ENCODE peak calls at places on chromosome 21, in seven cellular contexts. U, J, B, F, G, C and Y are unnamed samples. For H3K4me1, the result is how much of the 10 kb centered on the place peaks cover.

GRCh38 chr21:42971897-42972275 is 2.5 kb upstream of the PKNOX1 start:
- DNase-seq in U (no peak), J (no peak), B (no peak), F (peak), G (peak), C (no peak), Y (no peak)

GRCh38 chr21:43207868-43208267 is 39.1 kb downstream of the CRYAA start:
- DNase-seq in U (no peak), J (no peak), B (no peak), F (no peak), G (no peak), C (no peak), Y (no peak)

GRCh38 chr21:39633043-39633442 is 20.3 kb downstream of the B3GALT5 start:
- DNase-seq in U (no peak), J (no peak), B (no peak), F (no peak), G (no peak), C (no peak), Y (peak)

GRCh38 chr21:34023691-34024381 is 49.5 kb upstream of the MRPS6 start:
- DNase-seq in U (no peak), J (no peak), B (no peak), F (no peak), G (no peak), C (no peak), Y (no peak)

GRCh38 chr21:18041012-18041411 is 203.6 kb upstream of the CHODL start:
- DNase-seq in U (no peak), J (no peak), B (peak), F (peak), G (no peak), C (no peak), Y (no peak)

GRCh38 chr21:43767980-43768867 is 7.9 kb downstream of the CSTB start:
- DNase-seq in U (no peak), J (no peak), B (no peak), F (no peak), G (peak), C (peak), Y (peak)

GRCh38 chr21:22892041-22892440 is 1893.8 kb downstream of the NCAM2 start:
- DNase-seq in U (no peak), J (no peak), B (no peak), F (no peak), G (no peak), C (no peak), Y (no peak)

GRCh38 chr21:28884481-28884880 is 108.2 kb downstream of the LTN1 start:
- DNase-seq in U (no peak), J (no peak), B (peak), F (no peak), G (peak), C (no peak), Y (no peak)

GRCh38 chr21:45074818-45075605 is 632 bp downstream of the ADARB1 start:
- DNase-seq in U (no peak), J (no peak), B (peak), F (no peak), G (peak), C (peak), Y (no peak)

GRCh38 chr21:45075606-45076244 is 1.3 kb downstream of the ADARB1 start:
- DNase-seq in U (no peak), J (no peak), B (no peak), F (no peak), G (no peak), C (no peak), Y (no peak)

GRCh38 chr21:45078371-45078770 is 4.0 kb downstream of the ADARB1 start:
- DNase-seq in U (no peak), J (no peak), B (no peak), F (no peak), G (no peak), C (no peak), Y (no peak)

GRCh38 chr21:45074048-45074817 is at the start of gene ADARB1:
- DNase-seq in U (no peak), J (no peak), B (peak), F (peak), G (peak), C (peak), Y (no peak)

GRCh38 chr21:45076245-45076661 is 1.9 kb downstream of the ADARB1 start:
- DNase-seq in U (no peak), J (no peak), B (no peak), F (peak), G (no peak), C (no peak), Y (no peak)
- H3K4me1 ChIP-seq in U (under half), J (under half), B (under half), F (under half), G (under half), C (under half), Y (under half)

DNA sequence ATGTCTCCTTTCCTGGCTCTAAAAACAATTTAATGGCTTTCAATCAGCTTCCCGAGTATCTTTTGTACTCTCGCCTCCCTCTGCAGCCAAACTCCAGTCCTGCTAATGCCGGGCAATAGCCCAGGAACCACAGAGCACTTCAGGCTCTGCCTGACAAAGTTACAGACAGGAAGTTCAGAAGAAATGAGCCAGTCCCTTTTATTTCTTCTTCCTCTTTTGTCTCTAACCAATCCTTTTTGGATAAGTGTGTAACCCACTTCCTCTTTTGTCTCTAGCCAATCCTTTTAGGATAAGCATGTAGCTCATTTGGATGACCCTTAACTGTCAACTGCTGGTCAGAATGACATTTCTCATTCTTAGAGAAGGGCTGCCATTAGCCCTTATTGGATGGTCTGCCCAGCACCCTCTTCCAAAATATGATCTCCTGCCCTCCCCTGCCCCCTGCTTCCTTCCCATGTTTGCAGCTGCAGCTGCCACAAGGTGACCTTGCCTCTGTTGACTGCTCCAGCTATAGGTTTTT is 6.4 kb upstream of the DOP1B start:
- DNase-seq in U (no peak), J (peak), B (no peak), F (no peak), G (no peak), C (no peak), Y (no peak)
- TF ChIP-seq SIN3A in U (no peak), J (no peak), B (no peak), F (no peak), G (no peak), C (no peak), Y (no peak)

GRCh38 chr21:27244796-27245195 is 277.9 kb upstream of the ADAMTS5 start:
- DNase-seq in U (no peak), J (no peak), B (peak), F (no peak), G (no peak), C (no peak), Y (no peak)
- H3K4me1 ChIP-seq in U (under half), J (under half), B (under half), F (under half), G (under half), C (under half), Y (under half)

GRCh38 chr21:35346697-35347096 is 297.6 kb upstream of the RUNX1 start:
- DNase-seq in U (no peak), J (no peak), B (no peak), F (no peak), G (no peak), C (no peak), Y (no peak)

GRCh38 chr21:35348686-35349085 is 299.6 kb upstream of the RUNX1 start:
- DNase-seq in U (no peak), J (no peak), B (no peak), F (no peak), G (no peak), C (no peak), Y (no peak)

GRCh38 chr21:35344582-35344981 is 295.5 kb upstream of the RUNX1 start:
- DNase-seq in U (no peak), J (no peak), B (no peak), F (no peak), G (no peak), C (no peak), Y (no peak)

GRCh38 chr21:35343046-35343816 is 294.1 kb upstream of the RUNX1 start:
- DNase-seq in U (no peak), J (no peak), B (no peak), F (no peak), G (peak), C (no peak), Y (no peak)

DNA sequence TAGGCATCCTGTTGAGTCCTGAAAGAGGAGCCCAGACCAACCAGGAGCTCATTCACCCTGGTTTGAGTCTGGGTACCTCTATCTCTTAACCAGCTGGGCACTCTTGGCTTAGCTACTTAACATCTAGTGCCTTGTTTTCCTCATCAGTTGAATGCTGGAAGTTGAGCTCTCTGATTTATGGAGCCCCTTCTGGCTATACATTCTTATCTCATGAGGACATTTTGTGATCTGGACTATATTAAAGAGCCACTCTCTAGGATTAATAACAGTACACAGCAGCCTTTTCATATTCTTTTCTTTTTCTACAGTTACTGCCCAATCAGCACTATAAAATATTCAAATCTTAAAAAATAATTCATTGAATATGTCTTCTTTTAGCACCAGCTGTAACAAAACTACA is 296.9 kb upstream of the RUNX1 start:
- DNase-seq in U (no peak), J (no peak), B (no peak), F (no peak), G (no peak), C (no peak), Y (no peak)
- TF ChIP-seq SIN3A in U (no peak), J (no peak), B (no peak), F (no peak), G (no peak), C (no peak), Y (no peak)

GRCh38 chr21:41760411-41760810 is 6.4 kb downstream of the RIPK4 start:
- DNase-seq in U (no peak), J (no peak), B (no peak), F (no peak), G (no peak), C (no peak), Y (no peak)
- H3K4me1 ChIP-seq in U (under half), J (under half), B (under half), F (half or more), G (under half), C (under half), Y (half or more)

GRCh38 chr21:45594721-45595489 is 48.6 kb upstream of the PCBP3 start:
- DNase-seq in U (no peak), J (no peak), B (no peak), F (no peak), G (no peak), C (no peak), Y (no peak)

GRCh38 chr21:45595574-45596295 is 47.8 kb upstream of the PCBP3 start:
- DNase-seq in U (no peak), J (no peak), B (no peak), F (no peak), G (no peak), C (no peak), Y (no peak)

GRCh38 chr21:45598109-45598508 is 45.4 kb upstream of the PCBP3 start:
- DNase-seq in U (no peak), J (no peak), B (no peak), F (no peak), G (no peak), C (no peak), Y (no peak)

GRCh38 chr21:45598666-45599065 is 44.9 kb upstream of the PCBP3 start:
- DNase-seq in U (no peak), J (no peak), B (no peak), F (no peak), G (no peak), C (no peak), Y (no peak)

GRCh38 chr21:45596704-45597318 is 46.7 kb upstream of the PCBP3 start:
- DNase-seq in U (peak), J (no peak), B (peak), F (peak), G (peak), C (peak), Y (peak)
- TF ChIP-seq SIN3A in U (no peak), J (no peak), B (no peak), F (no peak), G (no peak), C (no peak), Y (no peak)

GRCh38 chr21:32771134-32771523 is 426 bp downstream of the PAXBP1 start:
- DNase-seq in U (no peak), J (no peak), B (peak), F (peak), G (peak), C (peak), Y (no peak)
- H3K4me1 ChIP-seq in U (under half), J (under half), B (under half), F (half or more), G (under half), C (under half), Y (under half)

DNA sequence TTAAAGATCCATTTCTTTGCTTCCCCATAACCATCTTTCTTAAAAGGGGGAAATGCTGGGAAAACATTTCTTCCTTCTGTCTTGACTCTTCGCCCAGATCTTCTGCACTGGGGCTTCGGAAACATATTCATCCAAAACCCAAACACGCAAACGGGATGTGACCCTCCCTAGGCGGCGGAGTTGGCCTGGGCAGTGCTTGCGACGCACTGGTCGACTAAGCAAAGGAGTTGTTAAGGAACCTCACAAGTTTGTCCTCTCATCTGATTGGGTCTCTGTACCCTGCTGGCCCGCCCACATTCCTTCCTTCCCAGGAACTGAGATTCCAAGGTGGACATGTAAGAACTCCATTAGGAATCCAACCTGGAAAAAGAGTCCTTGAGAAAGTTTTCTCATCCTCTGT is 2.5 kb downstream of the ADAMTS5 start:
- DNase-seq in U (no peak), J (no peak), B (no peak), F (no peak), G (no peak), C (no peak), Y (no peak)
- TF ChIP-seq SIN3A in U (no peak), J (no peak), B (no peak), F (no peak), G (no peak), C (no peak), Y (no peak)